ENCODE peak calls at places on chromosomes 1 and 21, in nine cellular contexts. One of them, this sample, is unnamed.

GRCh38 chr1:233708416-233708815 is 94.5 kb downstream of the KCNK1 start:
- DNase-seq in HFF-Myc: no peak
- DNase-seq in stomach: no peak
- DNase-seq in nephron progenitor cell: no peak
- DNase-seq in stimulated activated CD4-positive, alpha-beta T cell treated with anti-CD3 and anti-CD28 coated beads, Interleukin-15, amount 100 ng/mL, for 1 hour: no peak
- DNase-seq in BJ: no peak
- DNase-seq in naive thymus-derived CD8-positive, alpha-beta T cell: no peak
- DNase-seq in ACHN: no peak
- DNase-seq in NCI-H345: no peak
- DNase-seq in this sample: no peak

GRCh38 chr1:234001817-234002216 is 97.3 kb downstream of the SLC35F3 start:
- DNase-seq in HFF-Myc: no peak
- DNase-seq in stomach: no peak
- DNase-seq in nephron progenitor cell: no peak
- DNase-seq in stimulated activated CD4-positive, alpha-beta T cell treated with anti-CD3 and anti-CD28 coated beads, Interleukin-15, amount 100 ng/mL, for 1 hour: no peak
- DNase-seq in BJ: no peak
- DNase-seq in naive thymus-derived CD8-positive, alpha-beta T cell: no peak
- DNase-seq in ACHN: peak; percentile 8
- DNase-seq in NCI-H345: no peak
- DNase-seq in this sample: no peak

GRCh38 chr1:209657140-209657879 is 5.1 kb upstream of the LAMB3 start:
- DNase-seq in HFF-Myc: no peak
- DNase-seq in stomach: no peak
- DNase-seq in nephron progenitor cell: no peak
- DNase-seq in stimulated activated CD4-positive, alpha-beta T cell treated with anti-CD3 and anti-CD28 coated beads, Interleukin-15, amount 100 ng/mL, for 1 hour: no peak
- DNase-seq in BJ: no peak
- DNase-seq in naive thymus-derived CD8-positive, alpha-beta T cell: no peak
- DNase-seq in ACHN: no peak
- DNase-seq in NCI-H345: no peak
- DNase-seq in this sample: no peak

GRCh38 chr1:64838486-64838885 is 93.6 kb downstream of the RAVER2 start:
- DNase-seq in HFF-Myc: no peak
- DNase-seq in stomach: no peak
- DNase-seq in nephron progenitor cell: no peak
- DNase-seq in stimulated activated CD4-positive, alpha-beta T cell treated with anti-CD3 and anti-CD28 coated beads, Interleukin-15, amount 100 ng/mL, for 1 hour: no peak
- DNase-seq in BJ: no peak
- DNase-seq in naive thymus-derived CD8-positive, alpha-beta T cell: no peak
- DNase-seq in ACHN: no peak
- DNase-seq in NCI-H345: no peak
- DNase-seq in this sample: no peak

GRCh38 chr1:237748192-237748591 is 142.5 kb downstream of the ZP4 start:
- DNase-seq in HFF-Myc: no peak
- DNase-seq in stomach: no peak
- DNase-seq in nephron progenitor cell: no peak
- DNase-seq in stimulated activated CD4-positive, alpha-beta T cell treated with anti-CD3 and anti-CD28 coated beads, Interleukin-15, amount 100 ng/mL, for 1 hour: no peak
- DNase-seq in BJ: no peak
- DNase-seq in naive thymus-derived CD8-positive, alpha-beta T cell: no peak
- DNase-seq in ACHN: no peak
- DNase-seq in NCI-H345: no peak
- DNase-seq in this sample: no peak

GRCh38 chr1:216024546-216024945 is 398.7 kb downstream of the USH2A start:
- DNase-seq in HFF-Myc: no peak
- DNase-seq in stomach: no peak
- DNase-seq in nephron progenitor cell: no peak
- DNase-seq in stimulated activated CD4-positive, alpha-beta T cell treated with anti-CD3 and anti-CD28 coated beads, Interleukin-15, amount 100 ng/mL, for 1 hour: no peak
- DNase-seq in BJ: no peak
- DNase-seq in naive thymus-derived CD8-positive, alpha-beta T cell: no peak
- DNase-seq in ACHN: no peak
- DNase-seq in NCI-H345: no peak
- DNase-seq in this sample: no peak

GRCh38 chr21:43339668-43340067 is 87.3 kb downstream of the SIK1 start:
- DNase-seq in HFF-Myc: no peak
- DNase-seq in stomach: no peak
- DNase-seq in nephron progenitor cell: no peak
- DNase-seq in stimulated activated CD4-positive, alpha-beta T cell treated with anti-CD3 and anti-CD28 coated beads, Interleukin-15, amount 100 ng/mL, for 1 hour: no peak
- DNase-seq in BJ: no peak
- DNase-seq in naive thymus-derived CD8-positive, alpha-beta T cell: no peak
- DNase-seq in ACHN: no peak
- DNase-seq in NCI-H345: no peak
- DNase-seq in this sample: no peak

GRCh38 chr1:200304146-200304545 is 105.7 kb downstream of the ZNF281 start:
- DNase-seq in HFF-Myc: no peak
- DNase-seq in stomach: no peak
- DNase-seq in nephron progenitor cell: no peak
- DNase-seq in stimulated activated CD4-positive, alpha-beta T cell treated with anti-CD3 and anti-CD28 coated beads, Interleukin-15, amount 100 ng/mL, for 1 hour: no peak
- DNase-seq in BJ: no peak
- DNase-seq in naive thymus-derived CD8-positive, alpha-beta T cell: no peak
- DNase-seq in ACHN: no peak
- DNase-seq in NCI-H345: no peak
- DNase-seq in this sample: no peak

GRCh38 chr1:229579101-229579651 is 20.7 kb upstream of the ABCB10 start:
- DNase-seq in HFF-Myc: no peak
- DNase-seq in stomach: no peak
- DNase-seq in nephron progenitor cell: no peak
- DNase-seq in stimulated activated CD4-positive, alpha-beta T cell treated with anti-CD3 and anti-CD28 coated beads, Interleukin-15, amount 100 ng/mL, for 1 hour: no peak
- DNase-seq in BJ: no peak
- DNase-seq in naive thymus-derived CD8-positive, alpha-beta T cell: no peak
- DNase-seq in ACHN: no peak
- DNase-seq in NCI-H345: peak; percentile 89
- DNase-seq in this sample: peak; percentile 53

GRCh38 chr1:212432706-212433576 is at the start of gene NENF:
- DNase-seq in HFF-Myc: no peak
- DNase-seq in stomach: peak; percentile 88
- DNase-seq in nephron progenitor cell: peak; percentile 82
- DNase-seq in stimulated activated CD4-positive, alpha-beta T cell treated with anti-CD3 and anti-CD28 coated beads, Interleukin-15, amount 100 ng/mL, for 1 hour: peak; percentile 53
- DNase-seq in BJ: peak; percentile 11
- DNase-seq in naive thymus-derived CD8-positive, alpha-beta T cell: peak; percentile 67
- DNase-seq in ACHN: peak; percentile 91
- DNase-seq in NCI-H345: peak; percentile 84
- DNase-seq in this sample: peak; percentile 83

GRCh38 chr1:29810121-29811120 is 574.1 kb downstream of the PTPRU start:
- DNase-seq in HFF-Myc: no peak
- DNase-seq in stomach: peak; percentile 18
- DNase-seq in nephron progenitor cell: no peak
- DNase-seq in stimulated activated CD4-positive, alpha-beta T cell treated with anti-CD3 and anti-CD28 coated beads, Interleukin-15, amount 100 ng/mL, for 1 hour: no peak
- DNase-seq in BJ: no peak
- DNase-seq in naive thymus-derived CD8-positive, alpha-beta T cell: no peak
- DNase-seq in ACHN: no peak
- DNase-seq in NCI-H345: no peak
- DNase-seq in this sample: no peak

GRCh38 chr21:39754811-39755210 is 9.8 kb downstream of the IGSF5 start:
- DNase-seq in HFF-Myc: no peak
- DNase-seq in stomach: no peak
- DNase-seq in nephron progenitor cell: no peak
- DNase-seq in stimulated activated CD4-positive, alpha-beta T cell treated with anti-CD3 and anti-CD28 coated beads, Interleukin-15, amount 100 ng/mL, for 1 hour: no peak
- DNase-seq in BJ: no peak
- DNase-seq in naive thymus-derived CD8-positive, alpha-beta T cell: no peak
- DNase-seq in ACHN: no peak
- DNase-seq in NCI-H345: no peak
- DNase-seq in this sample: no peak

GRCh38 chr1:230749150-230749549 is 2.0 kb downstream of the CAPN9 start:
- DNase-seq in HFF-Myc: no peak
- DNase-seq in stomach: no peak
- DNase-seq in nephron progenitor cell: no peak
- DNase-seq in stimulated activated CD4-positive, alpha-beta T cell treated with anti-CD3 and anti-CD28 coated beads, Interleukin-15, amount 100 ng/mL, for 1 hour: no peak
- DNase-seq in BJ: no peak
- DNase-seq in naive thymus-derived CD8-positive, alpha-beta T cell: no peak
- DNase-seq in ACHN: no peak
- DNase-seq in NCI-H345: no peak
- DNase-seq in this sample: no peak

GRCh38 chr21:42330380-42331336 is 15.4 kb upstream of the TFF3 start:
- DNase-seq in HFF-Myc: no peak
- DNase-seq in stomach: no peak
- DNase-seq in nephron progenitor cell: no peak
- DNase-seq in stimulated activated CD4-positive, alpha-beta T cell treated with anti-CD3 and anti-CD28 coated beads, Interleukin-15, amount 100 ng/mL, for 1 hour: no peak
- DNase-seq in BJ: no peak
- DNase-seq in naive thymus-derived CD8-positive, alpha-beta T cell: no peak
- DNase-seq in ACHN: no peak
- DNase-seq in NCI-H345: no peak
- DNase-seq in this sample: peak; percentile 19

GRCh38 chr1:916173-917075 is 7.3 kb upstream of the SAMD11 start:
- DNase-seq in HFF-Myc: no peak
- DNase-seq in stomach: peak; percentile 75
- DNase-seq in nephron progenitor cell: peak; percentile 61
- DNase-seq in stimulated activated CD4-positive, alpha-beta T cell treated with anti-CD3 and anti-CD28 coated beads, Interleukin-15, amount 100 ng/mL, for 1 hour: no peak
- DNase-seq in BJ: no peak
- DNase-seq in naive thymus-derived CD8-positive, alpha-beta T cell: no peak
- DNase-seq in ACHN: no peak
- DNase-seq in NCI-H345: no peak
- DNase-seq in this sample: peak; percentile 3

GRCh38 chr1:26887125-26887524 is 3.0 kb downstream of the GPN2 start:
- DNase-seq in HFF-Myc: no peak
- DNase-seq in stomach: no peak
- DNase-seq in nephron progenitor cell: no peak
- DNase-seq in stimulated activated CD4-positive, alpha-beta T cell treated with anti-CD3 and anti-CD28 coated beads, Interleukin-15, amount 100 ng/mL, for 1 hour: no peak
- DNase-seq in BJ: no peak
- DNase-seq in naive thymus-derived CD8-positive, alpha-beta T cell: no peak
- DNase-seq in ACHN: peak; percentile 49
- DNase-seq in NCI-H345: no peak
- DNase-seq in this sample: no peak

GRCh38 chr1:168164771-168165170 is 14.0 kb upstream of the TIPRL start:
- DNase-seq in HFF-Myc: no peak
- DNase-seq in stomach: no peak
- DNase-seq in nephron progenitor cell: no peak
- DNase-seq in stimulated activated CD4-positive, alpha-beta T cell treated with anti-CD3 and anti-CD28 coated beads, Interleukin-15, amount 100 ng/mL, for 1 hour: no peak
- DNase-seq in BJ: no peak
- DNase-seq in naive thymus-derived CD8-positive, alpha-beta T cell: no peak
- DNase-seq in ACHN: no peak
- DNase-seq in NCI-H345: no peak
- DNase-seq in this sample: no peak

GRCh38 chr1:1721201-1721600 is 3.0 kb downstream of the CDK11A start:
- DNase-seq in HFF-Myc: no peak
- DNase-seq in stomach: no peak
- DNase-seq in nephron progenitor cell: no peak
- DNase-seq in stimulated activated CD4-positive, alpha-beta T cell treated with anti-CD3 and anti-CD28 coated beads, Interleukin-15, amount 100 ng/mL, for 1 hour: no peak
- DNase-seq in BJ: no peak
- DNase-seq in naive thymus-derived CD8-positive, alpha-beta T cell: no peak
- DNase-seq in ACHN: no peak
- DNase-seq in NCI-H345: no peak
- DNase-seq in this sample: no peak

GRCh38 chr21:45458281-45459170 is 53.6 kb downstream of the COL18A1 start:
- DNase-seq in HFF-Myc: no peak
- DNase-seq in stomach: no peak
- DNase-seq in nephron progenitor cell: no peak
- DNase-seq in stimulated activated CD4-positive, alpha-beta T cell treated with anti-CD3 and anti-CD28 coated beads, Interleukin-15, amount 100 ng/mL, for 1 hour: no peak
- DNase-seq in BJ: no peak
- DNase-seq in naive thymus-derived CD8-positive, alpha-beta T cell: no peak
- DNase-seq in ACHN: no peak
- DNase-seq in NCI-H345: no peak
- DNase-seq in this sample: no peak

GRCh38 chr1:222196736-222197135 is 351.2 kb downstream of the HHIPL2 start:
- DNase-seq in HFF-Myc: no peak
- DNase-seq in stomach: no peak
- DNase-seq in nephron progenitor cell: no peak
- DNase-seq in stimulated activated CD4-positive, alpha-beta T cell treated with anti-CD3 and anti-CD28 coated beads, Interleukin-15, amount 100 ng/mL, for 1 hour: no peak
- DNase-seq in BJ: no peak
- DNase-seq in naive thymus-derived CD8-positive, alpha-beta T cell: no peak
- DNase-seq in ACHN: no peak
- DNase-seq in NCI-H345: no peak
- DNase-seq in this sample: no peak

GRCh38 chr1:47931395-47931794 is 65.8 kb downstream of the TRABD2B start:
- DNase-seq in HFF-Myc: no peak
- DNase-seq in stomach: peak; percentile 60
- DNase-seq in nephron progenitor cell: no peak
- DNase-seq in stimulated activated CD4-positive, alpha-beta T cell treated with anti-CD3 and anti-CD28 coated beads, Interleukin-15, amount 100 ng/mL, for 1 hour: no peak
- DNase-seq in BJ: no peak
- DNase-seq in naive thymus-derived CD8-positive, alpha-beta T cell: no peak
- DNase-seq in ACHN: peak; percentile 64
- DNase-seq in NCI-H345: peak; percentile 26
- DNase-seq in this sample: peak; percentile 42

GRCh38 chr1:196951711-196952394 is 8.3 kb downstream of the CFHR2 start:
- DNase-seq in HFF-Myc: no peak
- DNase-seq in stomach: no peak
- DNase-seq in nephron progenitor cell: no peak
- DNase-seq in stimulated activated CD4-positive, alpha-beta T cell treated with anti-CD3 and anti-CD28 coated beads, Interleukin-15, amount 100 ng/mL, for 1 hour: no peak
- DNase-seq in BJ: no peak
- DNase-seq in naive thymus-derived CD8-positive, alpha-beta T cell: no peak
- DNase-seq in ACHN: no peak
- DNase-seq in NCI-H345: no peak
- DNase-seq in this sample: no peak

GRCh38 chr1:203643213-203644045 is 16.8 kb downstream of the ATP2B4 start:
- DNase-seq in HFF-Myc: no peak
- DNase-seq in stomach: no peak
- DNase-seq in nephron progenitor cell: no peak
- DNase-seq in stimulated activated CD4-positive, alpha-beta T cell treated with anti-CD3 and anti-CD28 coated beads, Interleukin-15, amount 100 ng/mL, for 1 hour: no peak
- DNase-seq in BJ: no peak
- DNase-seq in naive thymus-derived CD8-positive, alpha-beta T cell: no peak
- DNase-seq in ACHN: no peak
- DNase-seq in NCI-H345: no peak
- DNase-seq in this sample: no peak

GRCh38 chr1:956636-957035 is 2.4 kb downstream of the NOC2L start:
- DNase-seq in HFF-Myc: no peak
- DNase-seq in stomach: no peak
- DNase-seq in nephron progenitor cell: no peak
- DNase-seq in stimulated activated CD4-positive, alpha-beta T cell treated with anti-CD3 and anti-CD28 coated beads, Interleukin-15, amount 100 ng/mL, for 1 hour: no peak
- DNase-seq in BJ: no peak
- DNase-seq in naive thymus-derived CD8-positive, alpha-beta T cell: no peak
- DNase-seq in ACHN: no peak
- DNase-seq in NCI-H345: no peak
- DNase-seq in this sample: no peak

GRCh38 chr1:231407537-231408396 is 14.3 kb downstream of the EGLN1 start:
- DNase-seq in HFF-Myc: no peak
- DNase-seq in stomach: no peak
- DNase-seq in nephron progenitor cell: no peak
- DNase-seq in stimulated activated CD4-positive, alpha-beta T cell treated with anti-CD3 and anti-CD28 coated beads, Interleukin-15, amount 100 ng/mL, for 1 hour: no peak
- DNase-seq in BJ: no peak
- DNase-seq in naive thymus-derived CD8-positive, alpha-beta T cell: no peak
- DNase-seq in ACHN: peak; percentile 55
- DNase-seq in NCI-H345: no peak
- DNase-seq in this sample: no peak

GRCh38 chr1:116001739-116002487 is 25.6 kb downstream of the SLC22A15 start:
- DNase-seq in HFF-Myc: no peak
- DNase-seq in stomach: peak; percentile 60
- DNase-seq in nephron progenitor cell: no peak
- DNase-seq in stimulated activated CD4-positive, alpha-beta T cell treated with anti-CD3 and anti-CD28 coated beads, Interleukin-15, amount 100 ng/mL, for 1 hour: no peak
- DNase-seq in BJ: no peak
- DNase-seq in naive thymus-derived CD8-positive, alpha-beta T cell: no peak
- DNase-seq in ACHN: no peak
- DNase-seq in NCI-H345: no peak
- DNase-seq in this sample: no peak

GRCh38 chr1:184150776-184151531 is 99.4 kb downstream of the TSEN15 start:
- DNase-seq in HFF-Myc: no peak
- DNase-seq in stomach: no peak
- DNase-seq in nephron progenitor cell: no peak
- DNase-seq in stimulated activated CD4-positive, alpha-beta T cell treated with anti-CD3 and anti-CD28 coated beads, Interleukin-15, amount 100 ng/mL, for 1 hour: no peak
- DNase-seq in BJ: no peak
- DNase-seq in naive thymus-derived CD8-positive, alpha-beta T cell: no peak
- DNase-seq in ACHN: peak; percentile 19
- DNase-seq in NCI-H345: no peak
- DNase-seq in this sample: no peak

GRCh38 chr21:32728455-32729237 is 833 bp upstream of the SYNJ1 start:
- DNase-seq in HFF-Myc: no peak
- DNase-seq in stomach: no peak
- DNase-seq in nephron progenitor cell: no peak
- DNase-seq in stimulated activated CD4-positive, alpha-beta T cell treated with anti-CD3 and anti-CD28 coated beads, Interleukin-15, amount 100 ng/mL, for 1 hour: no peak
- DNase-seq in BJ: no peak
- DNase-seq in naive thymus-derived CD8-positive, alpha-beta T cell: no peak
- DNase-seq in ACHN: no peak
- DNase-seq in NCI-H345: peak; percentile 64
- DNase-seq in this sample: no peak

GRCh38 chr1:46424730-46425129 is 30.6 kb downstream of the FAAH start:
- DNase-seq in HFF-Myc: no peak
- DNase-seq in stomach: no peak
- DNase-seq in nephron progenitor cell: no peak
- DNase-seq in stimulated activated CD4-positive, alpha-beta T cell treated with anti-CD3 and anti-CD28 coated beads, Interleukin-15, amount 100 ng/mL, for 1 hour: no peak
- DNase-seq in BJ: no peak
- DNase-seq in naive thymus-derived CD8-positive, alpha-beta T cell: no peak
- DNase-seq in ACHN: no peak
- DNase-seq in NCI-H345: no peak
- DNase-seq in this sample: no peak

GRCh38 chr1:111628153-111628552 is 8.6 kb downstream of the RAP1A start:
- DNase-seq in HFF-Myc: no peak
- DNase-seq in stomach: no peak
- DNase-seq in nephron progenitor cell: no peak
- DNase-seq in stimulated activated CD4-positive, alpha-beta T cell treated with anti-CD3 and anti-CD28 coated beads, Interleukin-15, amount 100 ng/mL, for 1 hour: no peak
- DNase-seq in BJ: no peak
- DNase-seq in naive thymus-derived CD8-positive, alpha-beta T cell: no peak
- DNase-seq in ACHN: peak; percentile 5
- DNase-seq in NCI-H345: no peak
- DNase-seq in this sample: no peak

GRCh38 chr1:114455102-114455785 is 55.8 kb downstream of the TRIM33 start:
- DNase-seq in HFF-Myc: no peak
- DNase-seq in stomach: no peak
- DNase-seq in nephron progenitor cell: no peak
- DNase-seq in stimulated activated CD4-positive, alpha-beta T cell treated with anti-CD3 and anti-CD28 coated beads, Interleukin-15, amount 100 ng/mL, for 1 hour: no peak
- DNase-seq in BJ: no peak
- DNase-seq in naive thymus-derived CD8-positive, alpha-beta T cell: no peak
- DNase-seq in ACHN: no peak
- DNase-seq in NCI-H345: no peak
- DNase-seq in this sample: no peak